ENCODE peak calls at places on chromosomes 6 and 20, in nine cellular contexts. M, N, T, C, R, J, Q, V and B are unnamed samples.

GRCh38 chr6:81067057-81067456 is 685.4 kb downstream of the TENT5A start:
- DNase-seq in M (no peak), N (no peak), T (no peak), C (no peak), R (no peak), J (no peak), Q (no peak), V (no peak), B (no peak)

GRCh38 chr6:35054106-35054742 is 86.9 kb downstream of the TCP11 start:
- DNase-seq in M (no peak), N (no peak), T (no peak), C (no peak), R (no peak), J (no peak), Q (no peak), V (no peak), B (no peak)

GRCh38 chr20:47740225-47741184 is 44.8 kb downstream of the SULF2 start:
- DNase-seq in M (no peak), N (no peak), T (no peak), C (no peak), R (peak), J (no peak), Q (no peak), V (no peak), B (no peak)

GRCh38 chr6:71168233-71168765 is 120.3 kb upstream of the OGFRL1 start:
- DNase-seq in M (no peak), N (no peak), T (no peak), C (no peak), R (no peak), J (no peak), Q (no peak), V (no peak), B (no peak)

GRCh38 chr6:150076196-150076893 is 7.4 kb upstream of the ULBP3 start:
- DNase-seq in M (peak), N (no peak), T (no peak), C (no peak), R (no peak), J (peak), Q (no peak), V (no peak), B (no peak)

GRCh38 chr6:143695106-143696059 is 17.6 kb downstream of the PHACTR2 start:
- DNase-seq in M (no peak), N (no peak), T (no peak), C (no peak), R (no peak), J (no peak), Q (no peak), V (peak), B (no peak)

GRCh38 chr20:10040070-10040970 is 5.5 kb downstream of the ANKEF1 start:
- DNase-seq in M (no peak), N (no peak), T (no peak), C (no peak), R (no peak), J (no peak), Q (no peak), V (peak), B (peak)

GRCh38 chr6:125124250-125124777 is 29.3 kb upstream of the TPD52L1 start:
- DNase-seq in M (no peak), N (no peak), T (no peak), C (no peak), R (no peak), J (no peak), Q (no peak), V (no peak), B (peak)

GRCh38 chr6:106511274-106512047 is 117.8 kb downstream of the RTN4IP1 start:
- DNase-seq in M (peak), N (no peak), T (peak), C (peak), R (peak), J (no peak), Q (no peak), V (no peak), B (peak)

GRCh38 chr6:55917756-55918415 is 42.5 kb upstream of the BMP5 start:
- DNase-seq in M (no peak), N (no peak), T (no peak), C (no peak), R (no peak), J (no peak), Q (no peak), V (no peak), B (no peak)

GRCh38 chr6:84150680-84151079 is 76.8 kb downstream of the CEP162 start:
- DNase-seq in M (no peak), N (no peak), T (no peak), C (no peak), R (no peak), J (no peak), Q (no peak), V (peak), B (peak)

GRCh38 chr6:50720623-50721022 is 7.3 kb downstream of the TFAP2D start:
- DNase-seq in M (no peak), N (no peak), T (no peak), C (no peak), R (no peak), J (no peak), Q (no peak), V (peak), B (peak)

GRCh38 chr6:77456531-77457248 is 6.6 kb downstream of the HTR1B start:
- DNase-seq in M (no peak), N (no peak), T (no peak), C (no peak), R (no peak), J (peak), Q (peak), V (peak), B (peak)

GRCh38 chr6:2524090-2524489 is 226.6 kb downstream of the MYLK4 start:
- DNase-seq in M (no peak), N (no peak), T (no peak), C (no peak), R (no peak), J (no peak), Q (no peak), V (no peak), B (no peak)

GRCh38 chr6:135385299-135385698 is 112.2 kb downstream of the AHI1 start:
- DNase-seq in M (no peak), N (no peak), T (no peak), C (no peak), R (no peak), J (no peak), Q (no peak), V (no peak), B (no peak)